ENCODE peak calls at places on chromosomes 12 and 14, in ten cellular contexts. One of them, this sample, is unnamed.

GRCh38 chr14:96002511-96002884 is 36.7 kb upstream of the C14orf132 start:
- DNase-seq in HEK293T: no peak
- DNase-seq in thoracic aorta: no peak
- DNase-seq in SIG-M5: no peak
- DNase-seq in ACHN: no peak
- DNase-seq in lower lobe of right lung: no peak
- DNase-seq in neural crest cell: no peak
- DNase-seq in GM12891: no peak
- DNase-seq in lung microvascular endothelial cell: no peak
- DNase-seq in GM12865: no peak
- DNase-seq in this sample: no peak

GRCh38 chr12:72681028-72681427 is 408.9 kb downstream of the TRHDE start:
- DNase-seq in HEK293T: no peak
- DNase-seq in thoracic aorta: no peak
- DNase-seq in SIG-M5: no peak
- DNase-seq in ACHN: no peak
- DNase-seq in lower lobe of right lung: no peak
- DNase-seq in neural crest cell: no peak
- DNase-seq in GM12891: no peak
- DNase-seq in lung microvascular endothelial cell: no peak
- DNase-seq in GM12865: no peak
- DNase-seq in this sample: no peak

GRCh38 chr12:56522486-56523193 is 1.0 kb downstream of the RBMS2 start:
- DNase-seq in HEK293T: no peak
- DNase-seq in thoracic aorta: no peak
- DNase-seq in SIG-M5: no peak
- DNase-seq in ACHN: peak; percentile 51
- DNase-seq in lower lobe of right lung: no peak
- DNase-seq in neural crest cell: no peak
- DNase-seq in GM12891: no peak
- DNase-seq in lung microvascular endothelial cell: peak; percentile 35
- DNase-seq in GM12865: no peak
- DNase-seq in this sample: no peak

GRCh38 chr14:34098045-34098984 is 147.4 kb upstream of the EGLN3 start:
- DNase-seq in HEK293T: peak; percentile 41
- DNase-seq in thoracic aorta: no peak
- DNase-seq in SIG-M5: no peak
- DNase-seq in ACHN: peak; percentile 34
- DNase-seq in lower lobe of right lung: no peak
- DNase-seq in neural crest cell: peak; percentile 32
- DNase-seq in GM12891: peak; percentile 22
- DNase-seq in lung microvascular endothelial cell: peak; percentile 48
- DNase-seq in GM12865: peak; percentile 31
- DNase-seq in this sample: no peak

GRCh38 chr12:120964298-120964697 is 14.0 kb upstream of the HNF1A start:
- DNase-seq in HEK293T: no peak
- DNase-seq in thoracic aorta: no peak
- DNase-seq in SIG-M5: no peak
- DNase-seq in ACHN: no peak
- DNase-seq in lower lobe of right lung: no peak
- DNase-seq in neural crest cell: no peak
- DNase-seq in GM12891: no peak
- DNase-seq in lung microvascular endothelial cell: no peak
- DNase-seq in GM12865: no peak
- DNase-seq in this sample: no peak

GRCh38 chr12:9091933-9092598 is 23.7 kb downstream of the A2M start:
- DNase-seq in HEK293T: no peak
- DNase-seq in thoracic aorta: no peak
- DNase-seq in SIG-M5: no peak
- DNase-seq in ACHN: no peak
- DNase-seq in lower lobe of right lung: no peak
- DNase-seq in neural crest cell: no peak
- DNase-seq in GM12891: no peak
- DNase-seq in lung microvascular endothelial cell: no peak
- DNase-seq in GM12865: no peak
- DNase-seq in this sample: no peak

GRCh38 chr12:15074351-15074750 is 101.5 kb downstream of the PDE6H start:
- DNase-seq in HEK293T: no peak
- DNase-seq in thoracic aorta: no peak
- DNase-seq in SIG-M5: no peak
- DNase-seq in ACHN: no peak
- DNase-seq in lower lobe of right lung: no peak
- DNase-seq in neural crest cell: no peak
- DNase-seq in GM12891: no peak
- DNase-seq in lung microvascular endothelial cell: no peak
- DNase-seq in GM12865: no peak
- DNase-seq in this sample: no peak

GRCh38 chr14:99541677-99542470 is 60.7 kb downstream of the CCNK start:
- DNase-seq in HEK293T: no peak
- DNase-seq in thoracic aorta: no peak
- DNase-seq in SIG-M5: no peak
- DNase-seq in ACHN: no peak
- DNase-seq in lower lobe of right lung: no peak
- DNase-seq in neural crest cell: no peak
- DNase-seq in GM12891: no peak
- DNase-seq in lung microvascular endothelial cell: no peak
- DNase-seq in GM12865: no peak
- DNase-seq in this sample: no peak

GRCh38 chr14:105078294-105078693 is 13.1 kb upstream of the GPR132 start:
- DNase-seq in HEK293T: no peak
- DNase-seq in thoracic aorta: no peak
- DNase-seq in SIG-M5: no peak
- DNase-seq in ACHN: no peak
- DNase-seq in lower lobe of right lung: no peak
- DNase-seq in neural crest cell: no peak
- DNase-seq in GM12891: no peak
- DNase-seq in lung microvascular endothelial cell: no peak
- DNase-seq in GM12865: no peak
- DNase-seq in this sample: no peak